ENCODE peak calls at places on chromosomes 4 and X, in ten cellular contexts. X, N, D, V, R, L, F, Y, T and A are unnamed samples.

GRCh38 chr4:51831133-51831532 is 11.8 kb upstream of the DCUN1D4 start:
- DNase-seq in T (peak), F (no peak), N (peak), X (peak), L (peak), R (peak), D (peak), V (peak), Y (peak), A (no peak)

GRCh38 chr4:3294401-3295241 is 1.8 kb downstream of the RGS12 start:
- DNase-seq in L (no peak), T (no peak), D (peak), X (no peak), N (no peak), F (no peak), R (no peak), Y (no peak), V (no peak), A (no peak)

GRCh38 chrX:17792842-17793241 is 55.5 kb downstream of the SCML1 start:
- DNase-seq in R (no peak), Y (no peak), N (no peak), D (no peak), V (no peak), T (no peak), L (no peak), X (no peak), F (no peak), A (no peak)

GRCh38 chr4:173182403-173182802 is 13.8 kb downstream of the GALNT7 start:
- DNase-seq in X (no peak), L (peak), T (no peak), N (no peak), D (no peak), R (no peak), V (no peak), F (no peak), Y (no peak), A (no peak)

GRCh38 chrX:24080670-24081069 is 25.9 kb downstream of the EIF2S3 start:
- DNase-seq in Y (no peak), R (no peak), X (no peak), F (no peak), T (no peak), D (no peak), L (no peak), V (no peak), N (no peak), A (no peak)

GRCh38 chrX:3788494-3789233 is 75.2 kb upstream of the PRKX start:
- DNase-seq in D (no peak), L (no peak), V (no peak), F (no peak), X (no peak), Y (no peak), T (no peak), N (no peak), R (no peak), A (no peak)

GRCh38 chr4:87130985-87131753 is 89.2 kb downstream of the KLHL8 start:
- DNase-seq in X (no peak), T (no peak), F (no peak), R (no peak), Y (no peak), D (no peak), V (no peak), N (no peak), L (peak), A (no peak)

GRCh38 chrX:14872355-14872754 is 514 bp downstream of the FANCB start:
- DNase-seq in Y (no peak), N (no peak), D (no peak), R (peak), X (no peak), V (no peak), L (no peak), T (no peak), F (no peak), A (no peak)

GRCh38 chr4:86831262-86832090 is 17.7 kb downstream of the SLC10A6 start:
- DNase-seq in R (no peak), X (no peak), T (peak), L (peak), F (no peak), Y (peak), V (peak), D (no peak), N (peak), A (peak)

GRCh38 chrX:47540754-47541538 is 20.1 kb upstream of the ARAF start:
- DNase-seq in T (peak), R (peak), Y (peak), V (peak), L (peak), X (peak), F (peak), D (peak), N (peak), A (peak)

GRCh38 chr4:169333265-169333664 is 62.5 kb upstream of the SH3RF1 start:
- DNase-seq in T (no peak), D (no peak), F (no peak), L (no peak), V (no peak), X (peak), N (no peak), R (no peak), Y (no peak), A (no peak)

GRCh38 chrX:112678831-112679230 is 907 bp downstream of the LHFPL1 start:
- DNase-seq in T (no peak), Y (no peak), F (no peak), X (no peak), R (no peak), V (no peak), D (no peak), N (no peak), L (no peak), A (no peak)

GRCh38 chr4:92433272-92433758 is 129.5 kb downstream of the GRID2 start:
- DNase-seq in L (no peak), N (no peak), X (no peak), V (no peak), R (no peak), F (no peak), D (no peak), T (no peak), Y (no peak), A (no peak)

GRCh38 chr4:3074078-3074845 is at the start of the genes HTT and HTT-AS:
- DNase-seq in V (peak), F (peak), Y (peak), N (peak), T (peak), X (peak), L (peak), R (peak), D (peak), A (peak)

GRCh38 chrX:118475903-118476302 is 19.7 kb upstream of the DOCK11 start:
- DNase-seq in R (no peak), D (no peak), N (no peak), X (no peak), F (no peak), L (no peak), V (no peak), T (no peak), Y (no peak), A (no peak)

GRCh38 chr4:146245899-146246298 is 31.6 kb downstream of the REELD1 start:
- DNase-seq in Y (no peak), X (no peak), R (no peak), V (no peak), N (no peak), T (no peak), D (no peak), F (no peak), L (no peak), A (no peak)

GRCh38 chr4:144709793-144710525 is 64.0 kb downstream of the HHIP start:
- DNase-seq in Y (no peak), N (no peak), R (no peak), X (no peak), L (peak), V (no peak), F (no peak), T (no peak), D (no peak), A (peak)

DNA sequence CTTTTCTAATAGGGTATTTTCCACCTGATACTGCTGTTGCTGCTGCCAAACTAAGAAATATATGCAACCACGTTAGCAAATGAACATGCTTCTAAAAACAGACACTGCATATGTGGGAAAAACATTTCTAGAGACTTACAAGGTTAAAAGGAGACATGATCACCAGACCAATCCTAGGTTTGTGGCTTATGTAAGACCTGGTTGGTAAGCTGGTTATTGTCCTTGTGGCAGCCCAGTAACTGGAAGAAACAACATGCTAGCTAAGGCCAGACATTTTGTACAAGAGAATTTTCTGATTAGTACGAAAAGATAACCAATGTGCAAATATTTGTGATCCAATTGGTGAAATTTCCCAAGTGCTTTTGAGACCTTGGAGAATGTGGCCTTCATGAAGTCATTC is 112.0 kb downstream of the AFF2 start:
- DNase-seq in F (no peak), T (no peak), X (no peak), R (peak), V (no peak), D (no peak), Y (peak), L (no peak), N (no peak), A (no peak)
- TF ChIP-seq POLR2A in F (no peak), T (no peak), X (no peak), R (no peak), V (no peak), D (no peak), Y (no peak), L (no peak), N (no peak), A (no peak)

GRCh38 chr4:184352891-184353290 is 121.5 kb downstream of the IRF2 start:
- DNase-seq in Y (no peak), D (no peak), N (no peak), F (no peak), R (no peak), X (no peak), L (no peak), T (no peak), V (no peak), A (no peak)

GRCh38 chr4:184356366-184356765 is 118.0 kb downstream of the IRF2 start:
- DNase-seq in L (no peak), R (no peak), N (no peak), Y (no peak), D (no peak), V (no peak), X (peak), F (no peak), T (no peak), A (no peak)

GRCh38 chr4:184355857-184356256 is 118.5 kb downstream of the IRF2 start:
- DNase-seq in R (no peak), Y (no peak), L (no peak), D (no peak), V (no peak), T (no peak), X (no peak), F (no peak), N (no peak), A (no peak)

GRCh38 chr4:184357164-184357563 is 117.2 kb downstream of the IRF2 start:
- DNase-seq in X (no peak), Y (no peak), V (no peak), N (no peak), D (no peak), L (no peak), T (no peak), F (no peak), R (no peak), A (no peak)

DNA sequence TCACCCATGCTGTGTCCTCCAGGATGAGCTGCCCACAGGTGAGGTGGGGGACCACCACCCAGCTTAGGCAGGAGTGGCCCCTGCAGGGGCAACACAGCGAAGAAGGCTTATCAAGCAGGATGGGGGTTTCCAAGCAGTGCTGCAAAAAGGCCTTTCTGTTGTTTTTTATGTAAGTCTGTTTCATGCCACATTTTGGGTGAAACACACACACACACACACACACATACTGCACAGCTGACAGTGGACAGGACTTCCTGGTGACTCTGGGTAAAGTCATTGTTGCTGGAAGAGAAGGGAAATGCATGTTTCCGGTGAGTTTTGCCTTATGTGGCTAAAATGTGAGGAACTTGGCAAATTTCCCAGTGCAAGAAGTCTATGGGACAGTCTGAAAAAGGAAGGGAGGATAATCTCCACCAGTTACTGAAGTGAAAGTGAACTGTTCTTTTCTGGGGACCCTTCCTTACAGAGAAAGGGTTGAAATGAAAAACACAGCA is 119.2 kb downstream of the IRF2 start:
- DNase-seq in F (no peak), R (peak), D (no peak), L (peak), T (peak), X (no peak), N (peak), Y (peak), V (no peak), A (peak)
- TF ChIP-seq POLR2A in F (no peak), R (no peak), D (no peak), L (no peak), T (no peak), X (peak), N (no peak), Y (no peak), V (no peak), A (no peak)

DNA sequence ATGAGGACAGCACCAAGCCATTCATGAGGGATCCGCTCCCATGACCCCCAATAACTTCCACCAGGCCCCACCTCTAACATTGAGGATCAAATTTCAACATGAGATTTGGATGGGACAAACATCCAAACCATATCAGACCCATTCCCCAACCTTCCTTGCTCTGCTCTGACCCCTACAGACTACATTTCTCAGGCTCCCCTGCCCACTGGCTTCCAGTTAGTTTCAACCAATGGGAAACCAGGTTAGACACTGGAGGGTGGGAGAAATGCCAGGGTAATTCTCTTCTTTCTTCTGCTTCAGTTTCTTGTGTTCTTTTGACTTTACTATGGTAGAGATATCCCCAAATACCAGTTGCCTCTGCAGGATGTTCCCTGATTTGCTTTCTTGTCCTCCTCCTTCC is 125.7 kb downstream of the CLCN4 start:
- DNase-seq in R (no peak), D (no peak), T (no peak), Y (no peak), X (no peak), F (no peak), L (no peak), V (no peak), N (no peak), A (no peak)
- TF ChIP-seq POLR2A in R (no peak), D (no peak), T (no peak), Y (no peak), X (no peak), F (no peak), L (no peak), V (no peak), N (no peak), A (no peak)

GRCh38 chrX:40580537-40581332 is at the start of gene ATP6AP2:
- DNase-seq in L (peak), F (peak), V (peak), R (peak), X (peak), D (peak), Y (peak), N (peak), T (peak), A (peak)
- TF ChIP-seq POLR2A in L (peak), F (peak), V (peak), R (peak), X (peak), D (peak), Y (peak), N (peak), T (peak), A (peak)

DNA sequence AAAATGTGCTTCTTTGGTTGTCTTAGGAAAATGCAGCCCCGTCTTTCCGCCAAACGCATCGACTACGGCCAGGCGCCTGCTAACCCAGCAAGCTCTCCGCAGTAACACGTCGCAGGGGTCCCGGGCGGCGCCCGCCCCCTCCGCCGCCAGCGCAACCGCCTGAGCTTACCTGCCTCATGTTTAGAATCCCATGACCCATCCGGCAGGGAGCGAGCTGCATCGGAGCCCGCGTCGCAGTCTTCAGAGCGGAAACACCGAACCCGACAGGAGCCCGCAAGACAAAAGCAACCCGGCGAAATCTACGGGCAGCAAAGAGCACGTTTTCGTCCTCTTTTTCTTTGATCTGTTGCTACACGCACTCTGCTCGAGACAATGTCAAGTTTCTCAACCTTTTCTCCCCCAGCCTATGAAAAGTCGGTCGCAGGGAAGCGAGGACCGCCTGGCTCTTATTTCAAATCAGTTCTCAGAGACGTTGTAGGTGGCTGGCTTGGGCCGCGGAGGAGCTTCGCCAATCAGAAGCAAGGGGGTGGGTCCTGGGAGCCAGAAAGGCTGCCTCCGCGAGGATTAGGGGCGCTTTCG is at the start of gene MID1:
- DNase-seq in D (peak), T (no peak), N (peak), V (peak), R (no peak), L (peak), X (peak), Y (peak), F (peak), A (no peak)
- TF ChIP-seq POLR2A in D (no peak), T (no peak), N (peak), V (peak), R (no peak), L (peak), X (peak), Y (peak), F (no peak), A (no peak)

DNA sequence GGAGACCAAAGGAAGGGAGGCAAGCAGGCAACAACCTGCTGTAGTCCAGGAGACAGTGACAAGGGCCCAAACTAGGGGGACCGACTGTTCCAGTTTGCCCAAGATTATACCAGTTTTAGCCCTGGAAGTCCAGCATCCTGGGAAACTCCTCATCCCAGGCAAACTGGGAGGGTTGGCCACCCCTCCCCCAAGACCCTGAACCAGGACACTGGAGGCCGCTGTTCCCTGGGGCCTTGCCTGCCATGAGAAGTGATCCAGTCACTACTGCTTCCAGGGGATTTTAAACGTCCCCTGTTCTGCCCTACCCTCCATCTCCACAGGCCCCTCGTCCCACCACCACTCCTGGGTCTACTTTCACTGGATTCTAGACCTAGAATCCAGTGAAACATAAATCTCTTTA is 4.3 kb upstream of the DGAT2L6 start:
- DNase-seq in F (no peak), T (no peak), N (no peak), D (no peak), L (no peak), Y (no peak), R (no peak), V (no peak), X (no peak), A (no peak)
- TF ChIP-seq POLR2A in F (no peak), T (no peak), N (no peak), D (no peak), L (no peak), Y (no peak), R (no peak), V (no peak), X (no peak), A (no peak)

GRCh38 chr4:184473265-184473514 is 1.2 kb downstream of the IRF2 start:
- DNase-seq in X (no peak), T (no peak), L (no peak), N (no peak), D (no peak), Y (no peak), V (no peak), F (no peak), R (no peak), A (no peak)
- TF ChIP-seq POLR2A in X (peak), T (no peak), L (no peak), N (no peak), D (no peak), Y (no peak), V (peak), F (peak), R (no peak), A (no peak)

GRCh38 chr4:82998898-82999297 is 11.7 kb downstream of the LIN54 start:
- DNase-seq in V (no peak), R (peak), T (no peak), F (no peak), Y (no peak), N (no peak), L (no peak), D (no peak), X (no peak), A (no peak)
- TF ChIP-seq POLR2A in V (no peak), R (no peak), T (no peak), F (no peak), Y (no peak), N (no peak), L (no peak), D (no peak), X (no peak), A (no peak)

GRCh38 chr4:154722262-154722661 is 21.5 kb upstream of the LRAT start:
- DNase-seq in F (no peak), X (no peak), R (no peak), D (no peak), Y (no peak), N (no peak), V (no peak), T (no peak), L (no peak), A (no peak)

GRCh38 chr4:154714339-154715040 is 29.3 kb upstream of the LRAT start:
- DNase-seq in V (no peak), F (no peak), N (no peak), R (no peak), L (no peak), T (no peak), X (no peak), D (no peak), Y (no peak), A (no peak)

GRCh38 chr4:154719087-154719486 is 24.7 kb upstream of the LRAT start:
- DNase-seq in V (no peak), N (no peak), L (peak), T (no peak), Y (no peak), F (no peak), R (no peak), X (no peak), D (no peak), A (no peak)

GRCh38 chr4:154720618-154721267 is 23.1 kb upstream of the LRAT start:
- DNase-seq in F (no peak), N (no peak), V (no peak), R (no peak), X (no peak), L (no peak), T (no peak), Y (no peak), D (no peak), A (no peak)

DNA sequence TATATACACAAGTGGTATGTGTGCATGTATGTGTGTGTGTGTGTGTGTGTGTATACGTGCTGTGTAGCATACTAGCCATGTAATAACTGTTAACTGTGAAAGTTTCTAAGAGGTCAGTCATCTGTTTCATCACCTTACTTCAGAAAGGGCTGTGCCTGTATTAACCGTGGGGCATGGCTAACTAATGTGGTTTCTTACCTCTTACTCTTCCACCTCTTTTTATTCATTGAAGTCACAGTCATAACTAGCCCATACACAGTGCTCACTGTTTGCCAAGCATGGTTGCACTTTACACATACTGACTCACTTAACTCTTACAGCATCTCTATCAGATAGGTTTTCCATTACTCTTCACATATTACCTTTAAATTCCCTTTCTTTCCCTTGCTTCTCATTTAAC is 23.7 kb upstream of the LRAT start:
- DNase-seq in D (no peak), V (no peak), T (no peak), N (no peak), F (no peak), Y (no peak), X (no peak), L (no peak), R (no peak), A (no peak)
- TF ChIP-seq POLR2A in D (no peak), V (no peak), T (no peak), N (no peak), F (no peak), Y (no peak), X (no peak), L (no peak), R (no peak), A (no peak)